ENCODE peak calls at places on chromosomes 7 and 10, in four cellular contexts. V is heart left ventricle, S is ovary, K is cardiac muscle cell. Z is an unnamed sample. For H3K4me1, the result is how much of the 10 kb centered on the place peaks cover.

GRCh38 chr7:85554294-85554877 is 367.5 kb upstream of the SEMA3D start:
- DNase-seq in K (peak), S (no peak), V (no peak), Z (peak)

GRCh38 chr10:105699504-105699903 is 1058.4 kb downstream of the SORCS3 start:
- DNase-seq in S (no peak), V (no peak), K (no peak), Z (no peak)

GRCh38 chr10:44306147-44306710 is 78.7 kb downstream of the CXCL12 start:
- DNase-seq in V (no peak), K (peak), S (no peak), Z (peak)

GRCh38 chr10:24469993-24470392 is 253.7 kb downstream of the ARHGAP21 start:
- DNase-seq in K (no peak), S (no peak), V (no peak), Z (peak)

GRCh38 chr7:1567082-1567771 is 2.6 kb downstream of the PSMG3 start:
- DNase-seq in K (no peak), S (no peak), V (no peak), Z (peak)

GRCh38 chr10:95187617-95188016 is 6.4 kb upstream of the ACSM6 start:
- DNase-seq in V (no peak), K (no peak), S (no peak), Z (no peak)

GRCh38 chr10:133225707-133226191 is 4.3 kb upstream of the UTF1 start:
- DNase-seq in V (no peak), S (peak), K (no peak), Z (no peak)

GRCh38 chr7:29394321-29394720 is 169.3 kb upstream of the PRR15 start:
- DNase-seq in V (no peak), K (no peak), S (no peak), Z (no peak)

GRCh38 chr10:28775773-28776172 is 98.5 kb downstream of the BAMBI start:
- DNase-seq in V (no peak), K (no peak), S (no peak), Z (no peak)

GRCh38 chr7:66050337-66050957 is 25.2 kb upstream of the ASL start:
- DNase-seq in K (no peak), V (no peak), S (no peak), Z (no peak)

GRCh38 chr10:88042162-88043100 is 179.0 kb downstream of the PTEN start:
- DNase-seq in S (no peak), K (peak), V (no peak), Z (no peak)

GRCh38 chr7:130425798-130426197 is 15.0 kb downstream of the CEP41 start:
- DNase-seq in V (no peak), S (no peak), K (no peak), Z (no peak)

GRCh38 chr7:17432793-17433192 is 134.3 kb downstream of the AHR start:
- DNase-seq in S (no peak), K (no peak), V (no peak), Z (peak)

GRCh38 chr10:11444148-11444516 is 167.3 kb downstream of the USP6NL start:
- DNase-seq in K (no peak), S (no peak), V (no peak), Z (no peak)

GRCh38 chr7:134856692-134857091 is 77.3 kb downstream of the CALD1 start:
- DNase-seq in V (no peak), K (peak), S (no peak), Z (no peak)
- H3K27ac ChIP-seq in V (peak), K (no peak), S (peak), Z (no peak)

GRCh38 chr10:30433779-30434272 is at the start of gene MAP3K8:
- DNase-seq in V (peak), S (peak), K (peak), Z (peak)
- H3K4me1 ChIP-seq in V (half or more), S (under half), K (under half), Z (under half)

GRCh38 chr10:128274938-128275337 is 148.7 kb upstream of the MKI67 start:
- DNase-seq in V (no peak), S (no peak), K (peak), Z (peak)
- TF ChIP-seq CTCF in V (no peak), S (no peak), K (peak), Z (no peak)

DNA sequence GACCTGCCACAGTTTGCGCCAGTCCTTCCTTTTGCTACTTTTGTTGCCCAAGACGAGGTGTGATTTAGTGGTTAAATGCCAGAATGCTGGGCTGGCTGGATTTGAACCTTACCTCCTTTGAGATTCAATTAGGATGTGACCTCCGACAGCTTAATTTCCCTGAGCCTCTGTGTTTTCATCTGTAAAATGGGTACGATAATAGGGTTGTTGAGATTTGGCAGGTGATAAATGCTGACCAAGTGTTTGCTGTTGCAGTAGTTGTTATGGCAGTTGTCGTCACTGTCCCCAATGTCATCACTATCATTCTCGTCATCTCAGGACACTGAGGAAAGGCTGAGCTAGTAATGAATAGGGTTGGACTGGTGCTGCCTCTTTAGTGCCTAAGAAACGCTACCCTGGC is 61.1 kb downstream of the GRK5 start:
- DNase-seq in V (no peak), K (no peak), S (no peak), Z (no peak)
- H3K27ac ChIP-seq in V (peak), K (no peak), S (peak), Z (no peak)

GRCh38 chr10:112953760-112954159 is 3.7 kb downstream of the TCF7L2 start:
- DNase-seq in V (no peak), S (no peak), K (peak), Z (peak)
- H3K4me1 ChIP-seq in V (half or more), S (under half), K (half or more), Z (under half)

DNA sequence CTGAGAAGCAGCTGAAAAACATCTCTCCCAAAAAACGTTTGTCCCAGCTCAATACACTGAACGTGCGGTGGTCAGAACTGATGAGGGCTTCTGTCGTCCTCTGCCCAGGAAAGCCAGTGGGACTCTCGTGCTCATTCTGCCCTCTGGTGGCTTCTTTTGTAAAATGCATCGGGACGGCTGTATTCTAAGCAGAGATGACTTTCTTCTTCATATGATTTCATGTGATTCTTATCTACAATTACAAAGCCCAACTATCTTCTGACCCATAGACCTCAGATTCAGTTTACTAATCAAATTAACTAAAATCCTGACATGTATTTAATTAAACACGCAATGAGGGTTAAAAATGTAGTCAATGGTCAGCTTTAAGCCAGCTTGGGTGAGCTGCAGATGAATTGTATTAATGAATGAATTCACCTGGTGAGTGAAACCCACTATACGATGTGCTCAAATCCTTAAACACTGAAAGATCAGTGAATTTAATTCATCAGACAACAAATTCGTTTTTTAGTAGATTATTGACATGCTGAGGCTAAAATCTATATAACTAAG is 117.6 kb upstream of the FAM204A start:
- DNase-seq in K (peak), S (peak), V (no peak), Z (peak)
- TF ChIP-seq CTCF in K (peak), S (peak), V (peak), Z (peak)

GRCh38 chr7:21898265-21898930 is 47.3 kb downstream of the CDCA7L start:
- DNase-seq in S (no peak), K (no peak), V (no peak), Z (no peak)
- H3K27ac ChIP-seq in S (no peak), K (no peak), V (no peak), Z (no peak)

DNA sequence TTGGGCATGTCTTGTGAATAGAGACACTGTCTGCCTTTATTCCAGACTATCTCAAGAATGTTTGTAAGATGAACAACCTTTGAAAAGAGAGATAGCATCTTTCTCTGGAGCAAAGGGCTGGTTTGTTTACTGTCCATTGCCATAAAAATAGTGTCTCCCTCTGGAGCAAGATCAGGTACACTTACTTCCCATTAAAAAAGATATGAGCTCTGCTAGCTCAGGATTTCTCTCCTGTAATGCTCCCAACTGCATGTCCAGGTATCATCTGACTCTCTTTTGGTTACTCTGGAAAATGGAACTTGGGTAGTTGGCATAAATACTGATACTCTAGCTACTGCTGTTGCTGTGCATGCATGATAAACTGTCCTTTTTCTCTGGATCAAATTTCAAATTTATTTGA is 381.1 kb downstream of the TFEC start:
- DNase-seq in K (no peak), S (no peak), V (no peak), Z (peak)
- H3K4me1 ChIP-seq in K (under half), S (under half), V (under half), Z (under half)